ENCODE peak calls at places on chromosomes 13 and 19, in eight cellular contexts. F is PC-3, S is H7, X is thoracic aorta, D is astrocyte, J is tibial artery, N is colonic mucosa, B is endodermal cell. T is an unnamed sample.
A peak's percentile ranks its signal among the peaks of the same experiment; 100 is the strongest.

GRCh38 chr19:47109541-47110375 is 3.8 kb downstream of the ZC3H4 start:
- DNase-seq in F (peak; percentile 14), S (no peak), X (no peak), D (peak; percentile 42), J (no peak), N (peak; percentile 58), B (peak; percentile 58), T (peak; percentile 55)

GRCh38 chr13:49190901-49191300 is 29.2 kb upstream of the MLNR start:
- DNase-seq in F (no peak), S (no peak), X (no peak), D (no peak), J (no peak), N (no peak), B (no peak), T (no peak)

GRCh38 chr13:79833972-79834371 is 353.0 kb downstream of the NDFIP2 start:
- DNase-seq in F (no peak), S (no peak), X (no peak), D (no peak), J (no peak), N (no peak), B (no peak), T (no peak)

GRCh38 chr19:1912760-1913505 is 7.7 kb downstream of the ADAT3 start:
- DNase-seq in F (no peak), S (peak; percentile 32), X (no peak), D (no peak), J (no peak), N (no peak), B (no peak), T (no peak)

GRCh38 chr19:43782689-43783231 is 2.0 kb upstream of the KCNN4 start:
- DNase-seq in F (no peak), S (peak; percentile 38), X (no peak), D (no peak), J (no peak), N (peak; percentile 85), B (no peak), T (no peak)

GRCh38 chr13:44410328-44410859 is 36.8 kb downstream of the SERP2 start:
- DNase-seq in F (no peak), S (no peak), X (no peak), D (no peak), J (no peak), N (no peak), B (no peak), T (no peak)

GRCh38 chr13:79741006-79741405 is 260.1 kb downstream of the NDFIP2 start:
- DNase-seq in F (no peak), S (no peak), X (no peak), D (peak; percentile 60), J (no peak), N (no peak), B (no peak), T (no peak)

GRCh38 chr19:35557539-35558399 is 5.7 kb downstream of the ATP4A start:
- DNase-seq in F (no peak), S (peak; percentile 99), X (no peak), D (peak; percentile 25), J (no peak), N (peak; percentile 75), B (peak; percentile 100), T (peak; percentile 46)

GRCh38 chr13:107250626-107251025 is 682.7 kb upstream of the ARGLU1 start:
- DNase-seq in F (no peak), S (no peak), X (no peak), D (no peak), J (no peak), N (no peak), B (no peak), T (no peak)

GRCh38 chr13:80436571-80437169 is 95.7 kb upstream of the SPRY2 start:
- DNase-seq in F (no peak), S (no peak), X (no peak), D (peak; percentile 24), J (no peak), N (no peak), B (no peak), T (no peak)

GRCh38 chr19:13974073-13974472 is 21.8 kb downstream of the DCAF15 start:
- DNase-seq in F (peak; percentile 27), S (peak; percentile 97), X (no peak), D (no peak), J (no peak), N (no peak), B (peak; percentile 94), T (no peak)

GRCh38 chr13:43879323-43880181 is at the start of the genes CCDC122 and LACC1:
- DNase-seq in F (peak; percentile 70), S (peak; percentile 88), X (peak; percentile 58), D (peak; percentile 67), J (peak; percentile 89), N (peak; percentile 78), B (peak; percentile 92), T (peak; percentile 85)

GRCh38 chr13:33150146-33150545 is 133.9 kb downstream of the KL start:
- DNase-seq in F (peak; percentile 56), S (no peak), X (no peak), D (no peak), J (no peak), N (no peak), B (no peak), T (no peak)

GRCh38 chr13:104750377-104750776 is 1684.2 kb upstream of the SLC10A2 start:
- DNase-seq in F (peak; percentile 18), S (no peak), X (no peak), D (peak; percentile 54), J (no peak), N (no peak), B (no peak), T (no peak)

GRCh38 chr19:5011476-5012238 is 42.7 kb downstream of the KDM4B start:
- DNase-seq in F (no peak), S (peak; percentile 63), X (no peak), D (no peak), J (no peak), N (no peak), B (no peak), T (no peak)

DNA sequence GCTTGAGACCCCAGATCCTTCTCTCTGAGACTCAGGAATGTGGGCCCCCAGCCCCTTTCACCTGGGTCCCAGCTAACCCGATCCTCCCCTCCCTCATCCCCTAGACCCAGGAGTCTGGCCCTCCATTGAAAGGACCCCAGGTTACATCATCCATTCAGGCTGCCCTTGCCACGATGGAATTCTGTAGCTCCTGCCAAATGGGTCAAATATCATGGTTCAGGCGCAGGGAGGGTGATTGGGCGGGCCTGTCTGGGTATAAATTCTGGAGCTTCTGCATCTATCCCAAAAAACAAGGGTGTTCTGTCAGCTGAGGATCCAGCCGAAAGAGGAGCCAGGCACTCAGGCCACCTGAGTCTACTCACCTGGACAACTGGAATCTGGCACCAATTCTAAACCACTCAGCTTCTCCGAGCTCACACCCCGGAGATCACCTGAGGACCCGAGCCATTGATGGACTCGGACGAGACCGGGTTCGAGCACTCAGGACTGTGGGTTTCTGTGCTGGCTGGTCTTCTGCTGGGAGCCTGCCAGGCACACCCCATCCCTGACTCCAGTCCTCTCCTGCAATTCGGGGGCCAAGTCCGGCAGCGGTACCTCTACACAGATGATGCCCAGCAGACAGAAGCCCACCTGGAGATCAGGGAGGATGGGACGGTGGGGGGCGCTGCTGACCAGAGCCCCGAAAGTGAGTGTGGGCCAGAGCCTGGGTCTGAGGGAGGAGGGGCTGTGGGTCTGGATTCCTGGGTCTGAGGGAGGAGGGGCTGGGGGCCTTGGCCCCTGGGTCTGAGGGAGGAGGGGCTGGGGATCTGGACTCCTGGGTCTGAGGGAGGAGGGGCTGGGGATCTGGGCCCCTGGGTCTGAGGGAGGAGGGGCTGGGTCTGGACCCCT is 707 bp downstream of the FGF21 start:
- DNase-seq in F (no peak), S (peak; percentile 48), X (no peak), D (no peak), J (no peak), N (no peak), B (peak; percentile 40), T (no peak)
- H3K27me3 ChIP-seq in F (no peaks in the 10 kb centered on the region), S (peaks cover 8% of the 10 kb centered on the region), X (no peaks in the 10 kb centered on the region), D (peaks cover 26% of the 10 kb centered on the region), J (no peaks in the 10 kb centered on the region), N (peaks cover 21% of the 10 kb centered on the region), B (peaks cover 14% of the 10 kb centered on the region), T (peaks cover 8% of the 10 kb centered on the region)

DNA sequence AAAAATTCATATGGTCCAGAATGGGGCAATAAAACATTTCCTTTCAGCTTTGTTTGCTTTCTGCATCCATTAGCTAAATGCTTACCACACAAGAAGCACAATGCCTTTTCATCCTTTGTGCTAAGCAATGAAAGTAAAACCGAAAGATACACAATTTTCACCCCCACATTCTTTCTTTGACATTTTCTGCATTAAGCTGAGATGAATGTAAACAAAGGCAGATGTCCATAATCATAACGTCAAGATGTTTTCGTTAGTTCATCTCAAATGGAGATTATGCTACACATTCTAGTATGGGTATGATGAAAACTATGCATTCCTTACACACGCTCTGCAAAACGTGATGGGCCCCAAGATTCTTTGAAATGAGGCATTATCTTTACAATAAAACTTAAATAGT is 568.5 kb downstream of the SLITRK6 start:
- DNase-seq in F (no peak), S (no peak), X (no peak), D (no peak), J (no peak), N (no peak), B (no peak), T (no peak)
- H3K4me3 ChIP-seq in F (no peak overlapping the region), S (no peak overlapping the region), X (no peak overlapping the region), D (no peak overlapping the region), J (no peak overlapping the region), N (no peak overlapping the region), B (no peak overlapping the region), T (no peak overlapping the region)

GRCh38 chr13:74883834-74884233 is 598.1 kb downstream of the TBC1D4 start:
- DNase-seq in F (no peak), S (no peak), X (no peak), D (no peak), J (no peak), N (no peak), B (no peak), T (no peak)
- H3K36me3 ChIP-seq in F (no peaks in the 10 kb centered on the region), S (no peaks in the 10 kb centered on the region), X (no peaks in the 10 kb centered on the region), D (no peaks in the 10 kb centered on the region), J (no peaks in the 10 kb centered on the region), N (no peaks in the 10 kb centered on the region), B (no peaks in the 10 kb centered on the region), T (no peaks in the 10 kb centered on the region)

DNA sequence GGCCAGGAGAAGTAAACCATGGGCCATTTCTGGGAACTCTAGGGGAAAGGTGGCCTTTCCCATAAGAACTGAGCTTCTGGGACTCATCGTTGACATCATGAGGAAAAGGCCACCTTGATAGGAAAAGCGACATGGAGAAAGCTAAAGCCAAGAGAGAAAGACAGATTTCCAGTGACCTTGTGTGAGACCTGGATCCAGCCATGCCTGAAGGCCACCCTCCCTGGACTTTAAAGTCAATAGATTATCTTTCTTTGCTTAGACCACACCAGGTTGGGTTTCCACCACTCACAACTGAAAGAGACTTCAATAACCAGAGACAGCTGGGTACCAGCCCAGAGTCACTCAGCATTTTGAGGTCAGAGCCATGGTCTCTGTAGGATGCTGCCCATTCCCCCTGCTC is 3.5 kb downstream of the CYP4F2 start:
- DNase-seq in F (no peak), S (no peak), X (no peak), D (no peak), J (no peak), N (no peak), B (no peak), T (no peak)
- H3K27me3 ChIP-seq in F (peaks cover 7% of the 10 kb centered on the region), S (no peaks in the 10 kb centered on the region), X (no peaks in the 10 kb centered on the region), D (no peaks in the 10 kb centered on the region), J (no peaks in the 10 kb centered on the region), N (no peaks in the 10 kb centered on the region), B (no peaks in the 10 kb centered on the region), T (peaks cover 10% of the 10 kb centered on the region)

GRCh38 chr19:33868821-33869412 is 72.2 kb downstream of the KCTD15 start:
- DNase-seq in F (no peak), S (peak; percentile 66), X (no peak), D (no peak), J (no peak), N (no peak), B (peak; percentile 74), T (peak; percentile 46)
- H3K4me3 ChIP-seq in F (no peak overlapping the region), S (no peak overlapping the region), X (peak overlapping the region; percentile 52), D (no peak overlapping the region), J (peak overlapping the region; percentile 35), N (no peak overlapping the region), B (no peak overlapping the region), T (peak overlapping the region; percentile 3)